ENCODE peak calls at places on chromosomes 4 and X, in five cellular contexts. One of them, this sample, is unnamed. For H3K4me1, the result is how much of the 10 kb centered on the place peaks cover.

GRCh38 chr4:37970702-37971101 is 10.5 kb downstream of the PTTG2 start:
- DNase-seq in left ventricle myocardium inferior: peak
- DNase-seq in mammary epithelial cell: peak
- DNase-seq in CD4-positive, CD25-positive, alpha-beta regulatory T cell: peak
- DNase-seq in cardiac muscle cell: peak
- DNase-seq in this sample: no peak

GRCh38 chr4:180828455-180829018 is 1414.7 kb upstream of the TENM3 start:
- DNase-seq in mammary epithelial cell: peak
- DNase-seq in cardiac muscle cell: peak
- DNase-seq in left ventricle myocardium inferior: no peak
- DNase-seq in CD4-positive, CD25-positive, alpha-beta regulatory T cell: peak
- DNase-seq in this sample: no peak

GRCh38 chrX:56248492-56248891 is 16.3 kb downstream of the KLF8 start:
- DNase-seq in CD4-positive, CD25-positive, alpha-beta regulatory T cell: peak
- DNase-seq in left ventricle myocardium inferior: peak
- DNase-seq in cardiac muscle cell: peak
- DNase-seq in mammary epithelial cell: no peak
- DNase-seq in this sample: no peak

GRCh38 chrX:119880076-119880475 is 8.4 kb downstream of the NDUFA1 start:
- DNase-seq in mammary epithelial cell: no peak
- DNase-seq in CD4-positive, CD25-positive, alpha-beta regulatory T cell: peak
- DNase-seq in cardiac muscle cell: no peak
- DNase-seq in left ventricle myocardium inferior: no peak
- DNase-seq in this sample: no peak

GRCh38 chr4:63937961-63938360 is 471.3 kb downstream of the TECRL start:
- DNase-seq in left ventricle myocardium inferior: no peak
- DNase-seq in mammary epithelial cell: no peak
- DNase-seq in CD4-positive, CD25-positive, alpha-beta regulatory T cell: no peak
- DNase-seq in cardiac muscle cell: no peak
- DNase-seq in this sample: no peak

GRCh38 chr4:104870495-104871228 is 276.0 kb upstream of the TET2 start:
- DNase-seq in cardiac muscle cell: no peak
- DNase-seq in CD4-positive, CD25-positive, alpha-beta regulatory T cell: no peak
- DNase-seq in mammary epithelial cell: peak
- DNase-seq in left ventricle myocardium inferior: no peak
- DNase-seq in this sample: no peak

GRCh38 chrX:629230-630006 is 1.2 kb upstream of the SHOX start:
- DNase-seq in CD4-positive, CD25-positive, alpha-beta regulatory T cell: no peak
- DNase-seq in cardiac muscle cell: no peak
- DNase-seq in mammary epithelial cell: no peak
- DNase-seq in left ventricle myocardium inferior: no peak
- DNase-seq in this sample: no peak

GRCh38 chr4:94536649-94537464 is 85.1 kb downstream of the PDLIM5 start:
- DNase-seq in left ventricle myocardium inferior: no peak
- DNase-seq in CD4-positive, CD25-positive, alpha-beta regulatory T cell: no peak
- DNase-seq in cardiac muscle cell: no peak
- DNase-seq in mammary epithelial cell: no peak
- DNase-seq in this sample: no peak

GRCh38 chr4:67603310-67604028 is 44.9 kb downstream of the STAP1 start:
- DNase-seq in left ventricle myocardium inferior: no peak
- DNase-seq in CD4-positive, CD25-positive, alpha-beta regulatory T cell: no peak
- DNase-seq in mammary epithelial cell: peak
- DNase-seq in cardiac muscle cell: no peak
- DNase-seq in this sample: no peak

GRCh38 chrX:46260502-46260901 is 284.7 kb downstream of the ZNF674 start:
- DNase-seq in left ventricle myocardium inferior: no peak
- DNase-seq in CD4-positive, CD25-positive, alpha-beta regulatory T cell: no peak
- DNase-seq in mammary epithelial cell: peak
- DNase-seq in cardiac muscle cell: no peak
- DNase-seq in this sample: peak

GRCh38 chr4:98377626-98378025 is 116.4 kb downstream of the RAP1GDS1 start:
- DNase-seq in CD4-positive, CD25-positive, alpha-beta regulatory T cell: no peak
- DNase-seq in mammary epithelial cell: no peak
- DNase-seq in cardiac muscle cell: no peak
- DNase-seq in left ventricle myocardium inferior: no peak
- DNase-seq in this sample: no peak

GRCh38 chrX:31500920-31501319 is 429.1 kb upstream of the FTHL17 start:
- DNase-seq in left ventricle myocardium inferior: no peak
- DNase-seq in cardiac muscle cell: no peak
- DNase-seq in mammary epithelial cell: no peak
- DNase-seq in CD4-positive, CD25-positive, alpha-beta regulatory T cell: no peak
- DNase-seq in this sample: no peak

GRCh38 chr4:94714360-94714759 is 43.4 kb upstream of the BMPR1B start:
- DNase-seq in CD4-positive, CD25-positive, alpha-beta regulatory T cell: no peak
- DNase-seq in left ventricle myocardium inferior: no peak
- DNase-seq in mammary epithelial cell: no peak
- DNase-seq in cardiac muscle cell: no peak
- DNase-seq in this sample: no peak

GRCh38 chr4:48360285-48360965 is 19.1 kb downstream of the SLAIN2 start:
- DNase-seq in CD4-positive, CD25-positive, alpha-beta regulatory T cell: no peak
- DNase-seq in mammary epithelial cell: peak
- DNase-seq in left ventricle myocardium inferior: no peak
- DNase-seq in cardiac muscle cell: no peak
- DNase-seq in this sample: no peak

GRCh38 chr4:182294436-182294835 is 51.2 kb downstream of the TENM3 start:
- DNase-seq in left ventricle myocardium inferior: no peak
- DNase-seq in cardiac muscle cell: no peak
- DNase-seq in mammary epithelial cell: no peak
- DNase-seq in CD4-positive, CD25-positive, alpha-beta regulatory T cell: no peak
- DNase-seq in this sample: no peak

GRCh38 chr4:171812377-171813194 is 618 bp upstream of the GALNTL6 start:
- DNase-seq in CD4-positive, CD25-positive, alpha-beta regulatory T cell: no peak
- DNase-seq in cardiac muscle cell: peak
- DNase-seq in mammary epithelial cell: peak
- DNase-seq in left ventricle myocardium inferior: no peak
- DNase-seq in this sample: no peak

GRCh38 chr4:147984065-147984777 is 252.3 kb downstream of the ARHGAP10 start:
- DNase-seq in CD4-positive, CD25-positive, alpha-beta regulatory T cell: peak
- DNase-seq in left ventricle myocardium inferior: no peak
- DNase-seq in mammary epithelial cell: peak
- DNase-seq in cardiac muscle cell: peak
- DNase-seq in this sample: peak

GRCh38 chrX:84156831-84157230 is 31.2 kb downstream of the RPS6KA6 start:
- DNase-seq in cardiac muscle cell: no peak
- DNase-seq in CD4-positive, CD25-positive, alpha-beta regulatory T cell: no peak
- DNase-seq in mammary epithelial cell: no peak
- DNase-seq in left ventricle myocardium inferior: no peak
- DNase-seq in this sample: no peak

GRCh38 chr4:1023241-1023640 is 11.8 kb downstream of the FGFRL1 start:
- DNase-seq in cardiac muscle cell: no peak
- DNase-seq in left ventricle myocardium inferior: no peak
- DNase-seq in mammary epithelial cell: no peak
- DNase-seq in CD4-positive, CD25-positive, alpha-beta regulatory T cell: no peak
- DNase-seq in this sample: no peak

GRCh38 chr4:10033191-10033881 is 12.0 kb upstream of the SLC2A9 start:
- DNase-seq in cardiac muscle cell: no peak
- DNase-seq in mammary epithelial cell: no peak
- DNase-seq in left ventricle myocardium inferior: peak
- DNase-seq in CD4-positive, CD25-positive, alpha-beta regulatory T cell: no peak
- DNase-seq in this sample: no peak

GRCh38 chr4:14910411-14910810 is 91.9 kb upstream of the CPEB2 start:
- DNase-seq in mammary epithelial cell: no peak
- DNase-seq in CD4-positive, CD25-positive, alpha-beta regulatory T cell: no peak
- DNase-seq in cardiac muscle cell: no peak
- DNase-seq in left ventricle myocardium inferior: no peak
- DNase-seq in this sample: no peak

GRCh38 chr4:25814323-25814722 is 48.5 kb downstream of the SEL1L3 start:
- DNase-seq in CD4-positive, CD25-positive, alpha-beta regulatory T cell: no peak
- DNase-seq in mammary epithelial cell: peak
- DNase-seq in cardiac muscle cell: no peak
- DNase-seq in left ventricle myocardium inferior: peak
- DNase-seq in this sample: no peak

GRCh38 chr4:159420162-159421057 is 317.5 kb downstream of the RAPGEF2 start:
- DNase-seq in cardiac muscle cell: no peak
- DNase-seq in mammary epithelial cell: no peak
- DNase-seq in CD4-positive, CD25-positive, alpha-beta regulatory T cell: no peak
- DNase-seq in left ventricle myocardium inferior: no peak
- DNase-seq in this sample: no peak

GRCh38 chr4:136725286-136726081 is 806.8 kb downstream of the PCDH18 start:
- DNase-seq in left ventricle myocardium inferior: no peak
- DNase-seq in mammary epithelial cell: no peak
- DNase-seq in cardiac muscle cell: no peak
- DNase-seq in CD4-positive, CD25-positive, alpha-beta regulatory T cell: no peak
- DNase-seq in this sample: no peak

GRCh38 chrX:30642642-30643041 is 10.6 kb upstream of the GK start:
- DNase-seq in CD4-positive, CD25-positive, alpha-beta regulatory T cell: no peak
- DNase-seq in mammary epithelial cell: no peak
- DNase-seq in left ventricle myocardium inferior: no peak
- DNase-seq in cardiac muscle cell: no peak
- DNase-seq in this sample: no peak

GRCh38 chr4:103996637-103997036 is 276.9 kb upstream of the TACR3 start:
- DNase-seq in left ventricle myocardium inferior: no peak
- DNase-seq in mammary epithelial cell: peak
- DNase-seq in cardiac muscle cell: peak
- DNase-seq in CD4-positive, CD25-positive, alpha-beta regulatory T cell: no peak
- DNase-seq in this sample: peak

GRCh38 chr4:76156635-76157034 is 8.4 kb upstream of the NUP54 start:
- DNase-seq in CD4-positive, CD25-positive, alpha-beta regulatory T cell: no peak
- DNase-seq in cardiac muscle cell: no peak
- DNase-seq in left ventricle myocardium inferior: no peak
- DNase-seq in mammary epithelial cell: peak
- DNase-seq in this sample: no peak

GRCh38 chr4:137226900-137227299 is 305.4 kb downstream of the PCDH18 start:
- DNase-seq in mammary epithelial cell: peak
- DNase-seq in cardiac muscle cell: no peak
- DNase-seq in CD4-positive, CD25-positive, alpha-beta regulatory T cell: no peak
- DNase-seq in left ventricle myocardium inferior: no peak
- DNase-seq in this sample: no peak

GRCh38 chr4:8211229-8211628 is 12.1 kb downstream of the SH3TC1 start:
- DNase-seq in left ventricle myocardium inferior: no peak
- DNase-seq in CD4-positive, CD25-positive, alpha-beta regulatory T cell: no peak
- DNase-seq in mammary epithelial cell: no peak
- DNase-seq in cardiac muscle cell: no peak
- DNase-seq in this sample: no peak

GRCh38 chrX:131273024-131273423 is 16.1 kb downstream of the IGSF1 start:
- DNase-seq in cardiac muscle cell: no peak
- DNase-seq in CD4-positive, CD25-positive, alpha-beta regulatory T cell: no peak
- DNase-seq in left ventricle myocardium inferior: no peak
- DNase-seq in mammary epithelial cell: no peak
- DNase-seq in this sample: no peak

GRCh38 chrX:130504019-130504418 is 102.2 kb downstream of the RBMX2 start:
- DNase-seq in left ventricle myocardium inferior: no peak
- DNase-seq in mammary epithelial cell: no peak
- DNase-seq in CD4-positive, CD25-positive, alpha-beta regulatory T cell: no peak
- DNase-seq in cardiac muscle cell: no peak
- DNase-seq in this sample: no peak

GRCh38 chr4:5852806-5853205 is 40.1 kb downstream of the CRMP1 start:
- DNase-seq in cardiac muscle cell: no peak
- DNase-seq in mammary epithelial cell: no peak
- DNase-seq in CD4-positive, CD25-positive, alpha-beta regulatory T cell: no peak
- DNase-seq in left ventricle myocardium inferior: no peak
- DNase-seq in this sample: no peak

GRCh38 chr4:120977435-120977997 is 55.0 kb upstream of the PRDM5 start:
- DNase-seq in left ventricle myocardium inferior: no peak
- DNase-seq in CD4-positive, CD25-positive, alpha-beta regulatory T cell: peak
- DNase-seq in mammary epithelial cell: peak
- DNase-seq in cardiac muscle cell: no peak
- DNase-seq in this sample: no peak

DNA sequence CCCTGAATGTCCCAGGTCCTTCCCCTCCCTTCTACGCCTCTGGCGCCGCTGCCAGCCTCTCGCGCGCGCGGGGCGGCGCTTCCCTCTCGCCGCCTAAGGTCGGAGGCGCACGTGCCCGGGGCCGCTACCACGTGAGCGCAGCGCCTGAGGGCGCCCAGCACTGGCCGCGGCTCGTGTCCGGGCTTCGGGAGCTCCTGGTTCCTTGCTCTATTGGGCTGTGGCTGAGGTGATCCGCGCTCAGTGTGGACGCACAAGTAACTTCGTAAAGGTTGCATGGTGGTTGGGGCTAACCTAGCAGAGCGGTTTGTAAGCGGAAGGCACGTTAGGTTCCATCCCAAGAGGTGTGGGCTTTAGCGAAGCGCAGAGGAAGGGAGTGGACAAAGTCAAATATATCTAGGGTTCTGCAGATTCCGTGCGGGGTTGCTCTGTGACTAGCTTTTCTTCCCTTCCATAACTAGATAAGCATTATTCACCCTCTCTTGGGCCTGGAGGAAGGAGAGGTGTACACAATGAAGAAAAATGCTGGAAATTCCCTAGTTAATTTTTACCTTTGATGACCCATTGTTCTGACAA is 1.8 kb downstream of the TLL1 start:
- DNase-seq in mammary epithelial cell: peak
- DNase-seq in left ventricle myocardium inferior: peak
- DNase-seq in CD4-positive, CD25-positive, alpha-beta regulatory T cell: no peak
- DNase-seq in cardiac muscle cell: peak
- DNase-seq in this sample: no peak
- H3K4me3 ChIP-seq in mammary epithelial cell: peak
- H3K4me3 ChIP-seq in left ventricle myocardium inferior: peak
- H3K4me3 ChIP-seq in CD4-positive, CD25-positive, alpha-beta regulatory T cell: no peak
- H3K4me3 ChIP-seq in cardiac muscle cell: peak
- H3K4me3 ChIP-seq in this sample: peak

DNA sequence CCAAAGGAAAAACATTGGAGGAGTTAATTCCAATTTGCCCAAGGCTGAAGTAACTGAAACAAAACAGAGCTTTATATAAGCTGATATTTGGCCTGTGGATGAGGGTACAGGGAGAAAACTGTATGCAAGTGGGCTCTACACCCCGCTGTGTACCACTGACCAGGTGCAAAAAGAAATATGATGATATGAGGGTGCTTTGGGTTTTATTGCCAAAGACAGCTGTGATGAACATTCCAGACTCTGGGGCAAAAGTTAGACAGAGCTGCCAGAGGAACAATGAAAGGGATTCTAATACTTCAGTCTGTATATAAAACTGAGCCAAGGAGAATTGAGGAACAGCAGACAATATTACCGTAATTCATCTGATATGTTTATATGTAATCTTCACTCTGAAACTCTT is 117.4 kb downstream of the MID1 start:
- DNase-seq in mammary epithelial cell: no peak
- DNase-seq in cardiac muscle cell: no peak
- DNase-seq in left ventricle myocardium inferior: no peak
- DNase-seq in CD4-positive, CD25-positive, alpha-beta regulatory T cell: no peak
- DNase-seq in this sample: no peak
- H3K4me1 ChIP-seq in mammary epithelial cell: under half
- H3K4me1 ChIP-seq in cardiac muscle cell: under half
- H3K4me1 ChIP-seq in left ventricle myocardium inferior: under half
- H3K4me1 ChIP-seq in CD4-positive, CD25-positive, alpha-beta regulatory T cell: under half
- H3K4me1 ChIP-seq in this sample: under half

GRCh38 chr4:183987987-183988392 is 82.9 kb downstream of the STOX2 start:
- DNase-seq in CD4-positive, CD25-positive, alpha-beta regulatory T cell: no peak
- DNase-seq in left ventricle myocardium inferior: peak
- DNase-seq in cardiac muscle cell: peak
- DNase-seq in mammary epithelial cell: peak
- DNase-seq in this sample: peak
- H3K4me3 ChIP-seq in CD4-positive, CD25-positive, alpha-beta regulatory T cell: no peak
- H3K4me3 ChIP-seq in left ventricle myocardium inferior: peak
- H3K4me3 ChIP-seq in cardiac muscle cell: no peak
- H3K4me3 ChIP-seq in mammary epithelial cell: peak
- H3K4me3 ChIP-seq in this sample: no peak

DNA sequence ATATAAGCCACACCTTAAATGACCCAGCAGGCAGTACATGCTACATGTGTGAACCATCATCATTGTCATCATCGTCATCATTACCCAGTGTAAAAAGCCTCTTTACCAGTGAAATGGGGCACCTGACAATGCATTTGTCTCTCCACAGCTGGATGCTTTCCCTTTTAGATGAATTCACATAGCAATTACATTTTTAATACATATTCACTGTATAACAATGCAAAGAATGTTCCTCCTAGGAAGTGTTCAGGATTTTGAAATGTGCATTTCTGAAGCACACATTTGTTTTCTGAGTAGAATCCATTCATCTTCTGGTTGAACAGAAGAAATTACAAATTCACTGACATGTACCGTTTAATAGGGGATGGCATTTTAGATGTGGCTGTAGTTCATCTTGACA is 111.1 kb downstream of the SH3RF1 start:
- DNase-seq in mammary epithelial cell: peak
- DNase-seq in left ventricle myocardium inferior: no peak
- DNase-seq in cardiac muscle cell: no peak
- DNase-seq in CD4-positive, CD25-positive, alpha-beta regulatory T cell: no peak
- DNase-seq in this sample: no peak
- H3K4me1 ChIP-seq in mammary epithelial cell: under half
- H3K4me1 ChIP-seq in left ventricle myocardium inferior: under half
- H3K4me1 ChIP-seq in cardiac muscle cell: under half
- H3K4me1 ChIP-seq in CD4-positive, CD25-positive, alpha-beta regulatory T cell: under half
- H3K4me1 ChIP-seq in this sample: under half